ENCODE peak calls at places on chromosomes 5 and 9, in six cellular contexts. One of them, this sample, is unnamed.

GRCh38 chr9:23850242-23851023 is 24.4 kb upstream of the ELAVL2 start:
- DNase-seq in uterus: no peak
- DNase-seq in occipital lobe: peak
- DNase-seq in HuH-7.5: no peak
- DNase-seq in cardiac septum: no peak
- DNase-seq in DMS153: no peak
- DNase-seq in this sample: no peak

GRCh38 chr5:53249529-53249928 is 140.0 kb upstream of the MOCS2 start:
- DNase-seq in uterus: no peak
- DNase-seq in occipital lobe: no peak
- DNase-seq in HuH-7.5: no peak
- DNase-seq in cardiac septum: no peak
- DNase-seq in DMS153: no peak
- DNase-seq in this sample: peak

GRCh38 chr5:61293051-61293450 is 39.0 kb upstream of the ZSWIM6 start:
- DNase-seq in uterus: no peak
- DNase-seq in occipital lobe: no peak
- DNase-seq in HuH-7.5: no peak
- DNase-seq in cardiac septum: no peak
- DNase-seq in DMS153: no peak
- DNase-seq in this sample: no peak

GRCh38 chr5:150309101-150309897 is 6.6 kb upstream of the ARSI start:
- DNase-seq in uterus: no peak
- DNase-seq in occipital lobe: no peak
- DNase-seq in HuH-7.5: no peak
- DNase-seq in cardiac septum: peak
- DNase-seq in DMS153: no peak
- DNase-seq in this sample: no peak

GRCh38 chr5:13359326-13359725 is 585.2 kb downstream of the DNAH5 start:
- DNase-seq in uterus: no peak
- DNase-seq in occipital lobe: no peak
- DNase-seq in HuH-7.5: no peak
- DNase-seq in cardiac septum: no peak
- DNase-seq in DMS153: no peak
- DNase-seq in this sample: no peak

GRCh38 chr5:179294891-179295777 is 50.1 kb downstream of the ADAMTS2 start:
- DNase-seq in uterus: no peak
- DNase-seq in occipital lobe: no peak
- DNase-seq in HuH-7.5: no peak
- DNase-seq in cardiac septum: peak
- DNase-seq in DMS153: no peak
- DNase-seq in this sample: peak

GRCh38 chr5:172497591-172498255 is 43.4 kb upstream of the SH3PXD2B start:
- DNase-seq in uterus: peak
- DNase-seq in occipital lobe: no peak
- DNase-seq in HuH-7.5: no peak
- DNase-seq in cardiac septum: peak
- DNase-seq in DMS153: no peak
- DNase-seq in this sample: peak

GRCh38 chr9:116687762-116688160 is 656 bp downstream of the TRIM32 start:
- DNase-seq in uterus: no peak
- DNase-seq in occipital lobe: no peak
- DNase-seq in HuH-7.5: no peak
- DNase-seq in cardiac septum: no peak
- DNase-seq in DMS153: no peak
- DNase-seq in this sample: no peak

GRCh38 chr5:95647886-95648860 is 1.6 kb downstream of the RFESD start:
- DNase-seq in uterus: no peak
- DNase-seq in occipital lobe: no peak
- DNase-seq in HuH-7.5: no peak
- DNase-seq in cardiac septum: no peak
- DNase-seq in DMS153: no peak
- DNase-seq in this sample: no peak

GRCh38 chr9:70902171-70902570 is 219.2 kb downstream of the TRPM3 start:
- DNase-seq in uterus: no peak
- DNase-seq in occipital lobe: no peak
- DNase-seq in HuH-7.5: no peak
- DNase-seq in cardiac septum: no peak
- DNase-seq in DMS153: no peak
- DNase-seq in this sample: no peak

This sample was measured in tibial artery.